ENCODE peak calls at places on chromosomes 2 and 18, in eight cellular contexts. One of them, this sample, is unnamed. For H3K4me1, the result is how much of the 10 kb centered on the place peaks cover.

GRCh38 chr2:61995515-61995914 is 90.0 kb downstream of the COMMD1 start:
- DNase-seq in SK-N-SH: no peak
- DNase-seq in psoas muscle: no peak
- DNase-seq in MM.1S: no peak
- DNase-seq in ovary: no peak
- DNase-seq in fibroblast of lung: no peak
- DNase-seq in tibial artery: no peak
- DNase-seq in transverse colon: no peak
- DNase-seq in this sample: no peak

GRCh38 chr2:223970343-223971128 is 13.3 kb downstream of the MRPL44 start:
- DNase-seq in SK-N-SH: peak
- DNase-seq in psoas muscle: no peak
- DNase-seq in MM.1S: peak
- DNase-seq in ovary: no peak
- DNase-seq in fibroblast of lung: peak
- DNase-seq in tibial artery: peak
- DNase-seq in transverse colon: no peak
- DNase-seq in this sample: peak

GRCh38 chr2:196991061-196991460 is 64.6 kb upstream of the PGAP1 start:
- DNase-seq in SK-N-SH: no peak
- DNase-seq in psoas muscle: no peak
- DNase-seq in MM.1S: no peak
- DNase-seq in ovary: no peak
- DNase-seq in fibroblast of lung: no peak
- DNase-seq in tibial artery: no peak
- DNase-seq in transverse colon: no peak
- DNase-seq in this sample: no peak

GRCh38 chr2:20596193-20596972 is 54.5 kb downstream of the HS1BP3 start:
- DNase-seq in SK-N-SH: no peak
- DNase-seq in psoas muscle: peak
- DNase-seq in MM.1S: no peak
- DNase-seq in ovary: no peak
- DNase-seq in fibroblast of lung: no peak
- DNase-seq in tibial artery: no peak
- DNase-seq in transverse colon: peak
- DNase-seq in this sample: no peak

GRCh38 chr2:180012523-180012922 is 5.4 kb upstream of the CWC22 start:
- DNase-seq in SK-N-SH: no peak
- DNase-seq in psoas muscle: no peak
- DNase-seq in MM.1S: no peak
- DNase-seq in ovary: no peak
- DNase-seq in fibroblast of lung: peak
- DNase-seq in tibial artery: no peak
- DNase-seq in transverse colon: no peak
- DNase-seq in this sample: no peak

GRCh38 chr2:85852979-85853498 is 35.8 kb downstream of the ST3GAL5 start:
- DNase-seq in SK-N-SH: peak
- DNase-seq in psoas muscle: no peak
- DNase-seq in MM.1S: no peak
- DNase-seq in ovary: no peak
- DNase-seq in fibroblast of lung: no peak
- DNase-seq in tibial artery: peak
- DNase-seq in transverse colon: peak
- DNase-seq in this sample: no peak

GRCh38 chr2:217864960-217865359 is 137.8 kb downstream of the TNS1 start:
- DNase-seq in SK-N-SH: no peak
- DNase-seq in psoas muscle: no peak
- DNase-seq in MM.1S: no peak
- DNase-seq in ovary: no peak
- DNase-seq in fibroblast of lung: peak
- DNase-seq in tibial artery: no peak
- DNase-seq in transverse colon: no peak
- DNase-seq in this sample: no peak

GRCh38 chr2:27032495-27033252 is at the start of gene TMEM214:
- DNase-seq in SK-N-SH: peak
- DNase-seq in psoas muscle: peak
- DNase-seq in MM.1S: peak
- DNase-seq in ovary: peak
- DNase-seq in fibroblast of lung: peak
- DNase-seq in tibial artery: peak
- DNase-seq in transverse colon: peak
- DNase-seq in this sample: peak

GRCh38 chr18:4208408-4208807 is 246.7 kb downstream of the DLGAP1 start:
- DNase-seq in SK-N-SH: no peak
- DNase-seq in psoas muscle: no peak
- DNase-seq in MM.1S: no peak
- DNase-seq in ovary: no peak
- DNase-seq in fibroblast of lung: no peak
- DNase-seq in tibial artery: no peak
- DNase-seq in transverse colon: no peak
- DNase-seq in this sample: no peak

GRCh38 chr2:170846318-170846717 is 29.6 kb downstream of the GAD1 start:
- DNase-seq in SK-N-SH: no peak
- DNase-seq in psoas muscle: no peak
- DNase-seq in MM.1S: no peak
- DNase-seq in ovary: no peak
- DNase-seq in fibroblast of lung: no peak
- DNase-seq in tibial artery: no peak
- DNase-seq in transverse colon: no peak
- DNase-seq in this sample: no peak

GRCh38 chr2:202373490-202373889 is 2.6 kb upstream of the BMPR2 start:
- DNase-seq in SK-N-SH: no peak
- DNase-seq in psoas muscle: no peak
- DNase-seq in MM.1S: no peak
- DNase-seq in ovary: no peak
- DNase-seq in fibroblast of lung: peak
- DNase-seq in tibial artery: no peak
- DNase-seq in transverse colon: no peak
- DNase-seq in this sample: no peak

GRCh38 chr2:26710743-26711456 is 18.4 kb downstream of the KCNK3 start:
- DNase-seq in SK-N-SH: no peak
- DNase-seq in psoas muscle: no peak
- DNase-seq in MM.1S: no peak
- DNase-seq in ovary: no peak
- DNase-seq in fibroblast of lung: no peak
- DNase-seq in tibial artery: no peak
- DNase-seq in transverse colon: no peak
- DNase-seq in this sample: no peak

GRCh38 chr18:50866765-50867164 is 12.2 kb upstream of the ME2 start:
- DNase-seq in SK-N-SH: no peak
- DNase-seq in psoas muscle: no peak
- DNase-seq in MM.1S: peak
- DNase-seq in ovary: no peak
- DNase-seq in fibroblast of lung: peak
- DNase-seq in tibial artery: no peak
- DNase-seq in transverse colon: no peak
- DNase-seq in this sample: peak

GRCh38 chr2:226273440-226273839 is 526.2 kb downstream of the IRS1 start:
- DNase-seq in SK-N-SH: no peak
- DNase-seq in psoas muscle: no peak
- DNase-seq in MM.1S: no peak
- DNase-seq in ovary: no peak
- DNase-seq in fibroblast of lung: peak
- DNase-seq in tibial artery: no peak
- DNase-seq in transverse colon: no peak
- DNase-seq in this sample: no peak

GRCh38 chr2:64636105-64636873 is 17.4 kb downstream of the SERTAD2 start:
- DNase-seq in SK-N-SH: no peak
- DNase-seq in psoas muscle: no peak
- DNase-seq in MM.1S: peak
- DNase-seq in ovary: no peak
- DNase-seq in fibroblast of lung: no peak
- DNase-seq in tibial artery: no peak
- DNase-seq in transverse colon: no peak
- DNase-seq in this sample: no peak

GRCh38 chr2:136378712-136379595 is 261.0 kb upstream of the CXCR4 start:
- DNase-seq in SK-N-SH: peak
- DNase-seq in psoas muscle: no peak
- DNase-seq in MM.1S: peak
- DNase-seq in ovary: no peak
- DNase-seq in fibroblast of lung: peak
- DNase-seq in tibial artery: no peak
- DNase-seq in transverse colon: peak
- DNase-seq in this sample: peak

GRCh38 chr18:43622024-43622423 is 344.7 kb upstream of the SYT4 start:
- DNase-seq in SK-N-SH: no peak
- DNase-seq in psoas muscle: no peak
- DNase-seq in MM.1S: no peak
- DNase-seq in ovary: no peak
- DNase-seq in fibroblast of lung: no peak
- DNase-seq in tibial artery: no peak
- DNase-seq in transverse colon: no peak
- DNase-seq in this sample: no peak

GRCh38 chr2:690799-691198 is 13.6 kb upstream of the TMEM18 start:
- DNase-seq in SK-N-SH: no peak
- DNase-seq in psoas muscle: no peak
- DNase-seq in MM.1S: no peak
- DNase-seq in ovary: no peak
- DNase-seq in fibroblast of lung: no peak
- DNase-seq in tibial artery: no peak
- DNase-seq in transverse colon: no peak
- DNase-seq in this sample: no peak

DNA sequence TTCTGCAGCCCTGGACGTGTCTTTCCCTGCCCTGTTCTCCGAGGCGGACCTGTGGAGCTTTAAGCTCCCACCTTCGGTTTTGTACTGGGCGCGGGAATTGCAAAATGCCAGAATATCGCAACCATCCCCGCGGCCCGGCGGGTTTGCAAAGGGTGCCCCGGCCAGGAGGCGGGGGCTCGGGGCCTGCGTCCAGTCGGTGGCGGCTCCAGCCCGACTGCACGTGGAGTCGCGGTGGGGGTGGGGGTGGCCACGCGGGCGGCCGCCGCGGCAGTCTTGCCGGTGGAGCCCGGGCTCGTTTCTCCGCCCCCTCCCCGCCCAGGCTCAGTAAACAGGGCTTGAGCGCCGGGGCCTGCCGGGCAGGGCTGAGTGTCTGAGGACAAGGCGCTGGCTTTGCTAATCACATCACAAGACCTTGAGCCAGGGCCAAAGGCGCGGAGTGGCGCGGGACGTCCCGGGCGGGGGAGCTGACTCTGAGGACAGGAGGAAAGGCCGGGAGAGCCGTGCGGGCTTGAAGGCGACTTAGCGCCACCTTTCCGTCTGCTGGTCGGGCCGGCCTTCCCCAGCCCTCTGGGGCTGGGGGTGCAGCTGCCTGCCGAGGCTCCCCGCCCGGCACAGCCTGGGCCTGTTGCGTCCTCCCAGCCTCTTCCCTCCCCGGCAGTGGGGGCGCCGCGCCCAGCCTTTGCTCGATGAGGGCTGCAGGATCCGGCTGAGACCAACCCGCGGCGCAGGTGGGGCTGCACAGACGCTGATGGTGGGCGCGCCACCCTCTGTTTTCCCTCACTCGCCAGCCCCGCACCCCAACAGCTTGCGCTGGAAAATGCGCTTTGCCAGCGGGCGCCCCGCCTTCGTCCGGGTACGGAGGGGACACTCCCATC is 786 bp upstream of the ZFP36L2 start:
- DNase-seq in SK-N-SH: peak
- DNase-seq in psoas muscle: peak
- DNase-seq in MM.1S: peak
- DNase-seq in ovary: peak
- DNase-seq in fibroblast of lung: peak
- DNase-seq in tibial artery: peak
- DNase-seq in transverse colon: peak
- DNase-seq in this sample: peak
- TF ChIP-seq CTCF in SK-N-SH: no peak
- TF ChIP-seq CTCF in psoas muscle: peak
- TF ChIP-seq CTCF in MM.1S: no peak
- TF ChIP-seq CTCF in ovary: peak
- TF ChIP-seq CTCF in fibroblast of lung: no peak
- TF ChIP-seq CTCF in tibial artery: peak
- TF ChIP-seq CTCF in transverse colon: no peak
- TF ChIP-seq CTCF in this sample: peak

GRCh38 chr2:144452169-144453038 is 67.5 kb downstream of the ZEB2 start:
- DNase-seq in SK-N-SH: peak
- DNase-seq in psoas muscle: no peak
- DNase-seq in MM.1S: no peak
- DNase-seq in ovary: no peak
- DNase-seq in fibroblast of lung: peak
- DNase-seq in tibial artery: no peak
- DNase-seq in transverse colon: no peak
- DNase-seq in this sample: no peak
- H3K4me1 ChIP-seq in SK-N-SH: under half
- H3K4me1 ChIP-seq in psoas muscle: under half
- H3K4me1 ChIP-seq in MM.1S: under half
- H3K4me1 ChIP-seq in ovary: under half
- H3K4me1 ChIP-seq in fibroblast of lung: under half
- H3K4me1 ChIP-seq in tibial artery: under half
- H3K4me1 ChIP-seq in transverse colon: under half
- H3K4me1 ChIP-seq in this sample: under half

DNA sequence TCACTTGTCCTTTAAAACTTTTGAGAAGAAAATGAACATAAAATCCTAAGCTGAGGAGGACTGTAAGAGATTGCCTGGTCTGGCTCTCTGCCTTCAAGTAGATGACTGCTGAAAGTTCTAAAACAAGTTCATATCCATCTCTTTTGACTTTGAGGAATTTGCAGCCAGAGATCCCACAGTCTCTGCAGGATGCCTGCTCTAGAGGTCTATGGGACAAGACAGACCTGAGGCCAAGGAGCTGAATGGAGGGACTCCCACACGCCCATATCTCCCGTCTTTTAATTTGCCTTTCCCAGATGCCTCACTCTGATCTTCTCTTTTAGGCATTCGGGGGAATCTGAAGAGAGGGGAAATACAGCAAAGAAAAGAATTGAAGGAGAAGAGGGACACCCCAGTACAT is 255.9 kb upstream of the RASGRP3 start:
- DNase-seq in SK-N-SH: no peak
- DNase-seq in psoas muscle: no peak
- DNase-seq in MM.1S: no peak
- DNase-seq in ovary: no peak
- DNase-seq in fibroblast of lung: no peak
- DNase-seq in tibial artery: no peak
- DNase-seq in transverse colon: no peak
- DNase-seq in this sample: no peak
- TF ChIP-seq CTCF in SK-N-SH: no peak
- TF ChIP-seq CTCF in psoas muscle: no peak
- TF ChIP-seq CTCF in MM.1S: no peak
- TF ChIP-seq CTCF in ovary: no peak
- TF ChIP-seq CTCF in fibroblast of lung: no peak
- TF ChIP-seq CTCF in tibial artery: no peak
- TF ChIP-seq CTCF in transverse colon: no peak
- TF ChIP-seq CTCF in this sample: no peak

DNA sequence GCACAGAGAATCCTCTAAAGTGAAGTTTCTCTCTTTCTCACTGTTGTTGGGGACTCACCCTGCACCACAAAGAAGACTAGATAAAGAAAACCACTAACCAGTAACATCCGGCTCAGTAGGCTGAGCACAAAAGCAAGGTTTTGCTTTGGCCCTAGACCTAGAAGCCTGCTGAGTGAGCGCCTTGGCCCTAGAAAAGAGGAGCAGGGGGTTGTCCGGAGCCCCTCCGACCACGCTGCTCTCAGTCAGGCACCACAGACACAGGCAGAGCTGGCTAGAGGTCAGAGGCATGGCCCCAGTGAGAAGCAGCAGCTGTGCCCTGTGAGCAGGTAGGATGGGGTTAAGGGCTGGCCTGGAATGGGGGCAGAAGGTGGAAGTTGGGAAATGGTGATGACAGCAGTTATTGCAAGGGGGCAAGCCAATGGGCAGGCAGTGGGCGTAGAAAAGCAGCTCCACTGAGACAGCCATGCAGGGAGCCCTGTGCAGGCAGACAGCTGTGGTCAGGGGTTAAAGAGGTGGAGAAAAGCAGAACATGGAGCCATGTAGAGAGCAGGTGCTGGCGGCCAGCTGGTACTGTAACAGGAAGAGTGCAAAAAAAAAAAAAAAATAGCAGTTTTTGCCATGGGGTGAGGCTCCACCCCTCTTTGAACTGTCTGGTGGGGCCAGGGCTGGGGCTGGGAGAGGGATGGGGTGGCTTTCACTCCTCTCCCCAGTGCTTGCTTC is 36.9 kb upstream of the SLC14A1 start:
- DNase-seq in SK-N-SH: no peak
- DNase-seq in psoas muscle: peak
- DNase-seq in MM.1S: peak
- DNase-seq in ovary: no peak
- DNase-seq in fibroblast of lung: no peak
- DNase-seq in tibial artery: no peak
- DNase-seq in transverse colon: peak
- DNase-seq in this sample: no peak
- H3K4me1 ChIP-seq in SK-N-SH: under half
- H3K4me1 ChIP-seq in psoas muscle: under half
- H3K4me1 ChIP-seq in MM.1S: under half
- H3K4me1 ChIP-seq in ovary: under half
- H3K4me1 ChIP-seq in fibroblast of lung: under half
- H3K4me1 ChIP-seq in tibial artery: under half
- H3K4me1 ChIP-seq in transverse colon: under half
- H3K4me1 ChIP-seq in this sample: under half

This sample was measured in colonic mucosa.